ENCODE peak calls at places on chromosomes 3 and 15, in four cellular contexts. One of them, this sample, is unnamed.

GRCh38 chr3:154668835-154669234 is 238.8 kb upstream of the GPR149 start:
- DNase-seq in GM12892: no peak
- DNase-seq in spleen: no peak
- DNase-seq in transverse colon: no peak
- DNase-seq in this sample: no peak

GRCh38 chr15:60379466-60380274 is 18.1 kb downstream of the ANXA2 start:
- DNase-seq in spleen: no peak
- DNase-seq in GM12892: no peak
- DNase-seq in transverse colon: no peak
- DNase-seq in this sample: no peak

GRCh38 chr3:62940763-62941632 is 65.8 kb upstream of the CADPS start:
- DNase-seq in transverse colon: no peak
- DNase-seq in spleen: no peak
- DNase-seq in GM12892: no peak
- DNase-seq in this sample: no peak

GRCh38 chr3:130088061-130088460 is 6.4 kb downstream of the ALG1L2 start:
- DNase-seq in spleen: no peak
- DNase-seq in GM12892: no peak
- DNase-seq in transverse colon: no peak
- DNase-seq in this sample: no peak

GRCh38 chr3:155688481-155688880 is 56.4 kb downstream of the PLCH1 start:
- DNase-seq in transverse colon: no peak
- DNase-seq in spleen: no peak
- DNase-seq in GM12892: no peak
- DNase-seq in this sample: no peak

GRCh38 chr3:123722021-123722420 is 137.2 kb upstream of the HACD2 start:
- DNase-seq in spleen: no peak
- DNase-seq in GM12892: no peak
- DNase-seq in transverse colon: no peak
- DNase-seq in this sample: no peak

GRCh38 chr3:129619726-129620162 is 13.3 kb upstream of the PLXND1 start:
- DNase-seq in spleen: peak
- DNase-seq in GM12892: no peak
- DNase-seq in transverse colon: no peak
- DNase-seq in this sample: no peak

GRCh38 chr15:63049747-63050439 is 7.3 kb downstream of the TPM1 start:
- DNase-seq in GM12892: no peak
- DNase-seq in spleen: no peak
- DNase-seq in transverse colon: no peak
- DNase-seq in this sample: no peak

GRCh38 chr15:75431682-75432081 is 19.8 kb downstream of the SIN3A start:
- DNase-seq in spleen: no peak
- DNase-seq in transverse colon: no peak
- DNase-seq in GM12892: no peak
- DNase-seq in this sample: no peak

GRCh38 chr3:138099417-138099816 is 16.0 kb downstream of the DZIP1L start:
- DNase-seq in transverse colon: no peak
- DNase-seq in GM12892: no peak
- DNase-seq in spleen: no peak
- DNase-seq in this sample: no peak

DNA sequence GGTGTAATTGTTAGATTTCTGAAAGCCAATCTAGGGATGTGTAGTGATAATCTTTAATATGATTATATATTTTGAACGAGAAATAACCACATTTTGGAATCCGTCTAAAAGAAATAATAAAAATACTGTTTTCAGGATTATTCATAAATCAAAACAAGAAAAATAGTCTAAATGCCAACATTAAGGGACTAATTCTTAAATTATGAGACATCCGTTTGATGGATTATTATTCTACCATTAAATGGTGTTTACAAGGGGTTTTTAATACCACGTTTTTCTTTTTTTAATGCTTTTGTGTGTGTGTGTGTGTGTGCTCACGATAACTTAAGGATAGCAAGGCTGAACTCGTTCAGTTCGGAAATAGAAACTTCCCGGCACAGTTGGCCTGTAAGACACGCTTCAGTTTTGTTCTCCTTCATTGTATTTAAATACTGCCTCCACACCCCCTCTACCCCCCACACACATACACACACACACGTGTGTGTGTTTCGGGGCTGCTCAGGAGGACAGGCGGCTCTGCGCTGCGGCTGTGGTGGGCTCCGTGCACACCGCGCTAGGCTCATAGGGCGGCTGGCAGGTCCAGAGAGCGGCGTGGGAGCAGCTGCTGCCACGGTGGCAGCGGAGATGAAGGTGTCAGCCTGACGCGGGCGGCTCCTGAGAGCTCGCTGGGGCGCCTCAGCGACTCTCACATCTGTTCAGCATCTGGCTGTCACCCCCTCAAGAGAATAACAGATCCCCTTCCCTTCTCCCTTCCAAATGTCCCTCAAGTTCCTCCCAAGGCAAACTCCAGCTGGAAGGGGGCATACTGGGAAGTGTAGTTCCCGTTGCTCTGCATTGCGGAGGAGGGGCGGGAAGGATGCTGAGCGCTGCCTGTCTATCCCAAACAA is 23.0 kb upstream of the ANP32A start:
- DNase-seq in transverse colon: peak
- DNase-seq in GM12892: no peak
- DNase-seq in spleen: peak
- DNase-seq in this sample: no peak
- TF ChIP-seq POLR2AphosphoS5 in transverse colon: peak
- TF ChIP-seq POLR2AphosphoS5 in GM12892: no peak
- TF ChIP-seq POLR2AphosphoS5 in spleen: peak
- TF ChIP-seq POLR2AphosphoS5 in this sample: no peak

GRCh38 chr3:49121244-49121671 is 635 bp upstream of the USP19 start:
- DNase-seq in GM12892: no peak
- DNase-seq in spleen: no peak
- DNase-seq in transverse colon: no peak
- DNase-seq in this sample: no peak

GRCh38 chr3:49120096-49120437 is 556 bp downstream of the USP19 start:
- DNase-seq in spleen: no peak
- DNase-seq in GM12892: no peak
- DNase-seq in transverse colon: no peak
- DNase-seq in this sample: no peak

GRCh38 chr3:49120438-49121135 is at the start of gene USP19:
- DNase-seq in transverse colon: peak
- DNase-seq in spleen: peak
- DNase-seq in GM12892: peak
- DNase-seq in this sample: peak

GRCh38 chr3:49119036-49119435 is 1.6 kb downstream of the USP19 start:
- DNase-seq in GM12892: no peak
- DNase-seq in transverse colon: no peak
- DNase-seq in spleen: no peak
- DNase-seq in this sample: no peak

GRCh38 chr3:49119439-49119838 is 1.2 kb downstream of the USP19 start:
- DNase-seq in transverse colon: no peak
- DNase-seq in GM12892: no peak
- DNase-seq in spleen: no peak
- DNase-seq in this sample: no peak
- TF ChIP-seq POLR2A in transverse colon: no peak
- TF ChIP-seq POLR2A in GM12892: no peak
- TF ChIP-seq POLR2A in spleen: no peak
- TF ChIP-seq POLR2A in this sample: no peak

GRCh38 chr15:39432007-39432406 is 148.9 kb upstream of the THBS1 start:
- DNase-seq in transverse colon: no peak
- DNase-seq in GM12892: no peak
- DNase-seq in spleen: no peak
- DNase-seq in this sample: no peak

GRCh38 chr15:39434126-39434525 is 146.8 kb upstream of the THBS1 start:
- DNase-seq in transverse colon: no peak
- DNase-seq in GM12892: no peak
- DNase-seq in spleen: no peak
- DNase-seq in this sample: no peak

GRCh38 chr15:39431371-39431770 is 149.5 kb upstream of the THBS1 start:
- DNase-seq in transverse colon: no peak
- DNase-seq in spleen: no peak
- DNase-seq in GM12892: no peak
- DNase-seq in this sample: no peak

GRCh38 chr15:39433351-39433750 is 147.5 kb upstream of the THBS1 start:
- DNase-seq in GM12892: no peak
- DNase-seq in spleen: no peak
- DNase-seq in transverse colon: no peak
- DNase-seq in this sample: no peak

DNA sequence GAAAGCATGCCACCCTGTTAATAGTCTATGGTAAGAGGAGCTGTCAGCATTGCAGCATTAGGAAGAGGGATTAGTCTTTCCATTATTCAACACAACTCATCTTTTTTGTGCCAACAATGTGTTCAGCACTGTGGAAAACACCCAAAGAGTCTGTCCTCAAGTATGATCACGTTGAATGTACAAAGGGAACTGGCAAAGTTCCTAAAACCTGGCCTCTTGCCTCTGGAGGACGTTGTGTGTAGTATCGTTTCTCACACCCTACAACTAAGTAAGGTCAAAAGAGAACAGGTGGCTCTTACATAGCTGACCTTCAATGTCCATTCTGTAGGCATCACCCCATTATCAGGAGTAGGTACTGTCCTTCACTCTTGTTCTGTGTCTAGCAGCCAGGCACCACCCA is 147.9 kb upstream of the THBS1 start:
- DNase-seq in spleen: no peak
- DNase-seq in GM12892: no peak
- DNase-seq in transverse colon: no peak
- DNase-seq in this sample: no peak
- TF ChIP-seq POLR2AphosphoS5 in spleen: no peak
- TF ChIP-seq POLR2AphosphoS5 in GM12892: no peak
- TF ChIP-seq POLR2AphosphoS5 in transverse colon: no peak
- TF ChIP-seq POLR2AphosphoS5 in this sample: no peak

GRCh38 chr15:58467722-58468436 is 36.1 kb downstream of the LIPC start:
- DNase-seq in transverse colon: no peak
- DNase-seq in GM12892: no peak
- DNase-seq in spleen: no peak
- DNase-seq in this sample: no peak
- TF ChIP-seq POLR2A in transverse colon: no peak
- TF ChIP-seq POLR2A in GM12892: no peak
- TF ChIP-seq POLR2A in spleen: no peak
- TF ChIP-seq POLR2A in this sample: no peak

DNA sequence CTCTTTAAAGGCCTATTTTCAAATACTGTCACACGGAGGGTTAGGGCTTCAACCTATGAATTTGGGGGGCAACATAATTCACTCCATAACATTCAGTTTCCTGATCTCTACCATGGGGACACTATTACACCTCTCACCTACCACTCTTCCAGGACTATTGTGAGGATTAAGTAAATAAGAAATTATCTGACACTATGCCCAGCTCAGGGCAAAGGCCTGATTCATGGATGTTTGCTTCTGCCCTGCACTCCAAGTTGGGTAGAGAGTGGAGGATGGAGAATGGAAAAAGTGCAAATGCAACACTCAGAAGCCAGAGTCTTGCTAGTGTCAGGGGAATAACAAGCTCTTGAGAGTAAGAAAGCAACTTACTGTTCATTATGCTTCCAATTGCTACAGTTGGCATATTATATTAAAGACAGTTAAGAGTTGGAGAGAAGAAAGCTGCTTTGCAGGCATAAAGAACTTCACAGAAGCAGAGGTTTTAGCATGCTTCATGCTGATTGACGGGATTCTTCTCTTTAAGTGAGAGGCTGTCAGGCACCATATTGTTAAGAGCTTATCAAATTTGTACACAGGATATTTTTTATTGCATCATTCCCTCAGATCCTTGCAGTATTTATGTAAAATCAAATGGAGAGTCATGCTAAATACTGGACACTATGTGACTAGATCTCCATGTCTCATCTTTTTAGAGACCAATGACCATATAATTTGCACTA is 375.3 kb downstream of the VPS13C start:
- DNase-seq in transverse colon: no peak
- DNase-seq in GM12892: no peak
- DNase-seq in spleen: no peak
- DNase-seq in this sample: no peak
- TF ChIP-seq POLR2AphosphoS5 in transverse colon: no peak
- TF ChIP-seq POLR2AphosphoS5 in GM12892: no peak
- TF ChIP-seq POLR2AphosphoS5 in spleen: no peak
- TF ChIP-seq POLR2AphosphoS5 in this sample: no peak

DNA sequence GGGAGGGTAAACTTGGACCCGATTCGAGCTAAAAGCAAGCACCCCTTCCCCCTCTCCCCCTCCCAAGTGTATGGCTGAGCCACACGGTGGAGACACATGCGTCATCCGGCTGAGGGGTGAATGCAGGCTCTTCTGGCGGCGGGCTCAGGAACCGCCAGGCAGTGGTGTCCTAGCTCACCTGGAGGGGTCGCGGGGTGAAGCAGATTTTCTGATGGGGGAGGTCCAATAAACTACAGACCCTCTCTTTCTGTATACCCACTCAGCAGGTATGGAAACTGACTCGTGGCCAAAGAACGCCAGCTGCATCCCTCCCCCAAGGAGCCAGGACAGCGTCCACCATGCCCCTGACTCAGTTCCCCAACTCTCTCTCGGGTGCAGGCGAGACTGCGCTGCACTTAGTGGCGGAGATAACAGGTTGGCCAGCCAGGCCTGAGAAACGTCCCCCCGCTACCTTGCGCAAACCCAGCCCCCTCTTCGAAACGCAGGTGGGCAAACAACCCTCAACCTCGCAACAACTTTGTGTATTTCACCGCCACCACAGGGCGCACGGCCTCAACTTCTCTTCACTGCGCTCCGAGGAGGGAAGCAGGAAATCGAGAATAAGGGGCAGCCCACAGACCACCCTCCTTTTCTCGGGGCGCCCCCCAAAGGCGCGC is 1.3 kb downstream of the MAGI1 start:
- DNase-seq in GM12892: no peak
- DNase-seq in spleen: no peak
- DNase-seq in transverse colon: peak
- DNase-seq in this sample: no peak
- TF ChIP-seq POLR2A in GM12892: no peak
- TF ChIP-seq POLR2A in spleen: no peak
- TF ChIP-seq POLR2A in transverse colon: no peak
- TF ChIP-seq POLR2A in this sample: no peak

GRCh38 chr3:152270944-152271343 is 2.2 kb downstream of the MBNL1 start:
- DNase-seq in spleen: no peak
- DNase-seq in transverse colon: no peak
- DNase-seq in GM12892: no peak
- DNase-seq in this sample: no peak

GRCh38 chr3:152270145-152270870 is 1.6 kb downstream of the MBNL1 start:
- DNase-seq in GM12892: no peak
- DNase-seq in transverse colon: no peak
- DNase-seq in spleen: no peak
- DNase-seq in this sample: no peak

GRCh38 chr3:152267831-152268500 is 763 bp upstream of the MBNL1 start:
- DNase-seq in spleen: no peak
- DNase-seq in transverse colon: no peak
- DNase-seq in GM12892: no peak
- DNase-seq in this sample: no peak

GRCh38 chr3:152268501-152269422 is at the start of gene MBNL1:
- DNase-seq in GM12892: peak
- DNase-seq in transverse colon: peak
- DNase-seq in spleen: peak
- DNase-seq in this sample: peak

GRCh38 chr3:152269423-152270144 is 855 bp downstream of the MBNL1 start:
- DNase-seq in spleen: peak
- DNase-seq in GM12892: no peak
- DNase-seq in transverse colon: peak
- DNase-seq in this sample: no peak
- TF ChIP-seq POLR2AphosphoS5 in spleen: no peak
- TF ChIP-seq POLR2AphosphoS5 in GM12892: peak
- TF ChIP-seq POLR2AphosphoS5 in transverse colon: peak
- TF ChIP-seq POLR2AphosphoS5 in this sample: no peak